ENCODE peak calls at places on chromosomes 2 and 18, in four cellular contexts. Y is neural progenitor cell, U is H9, M is OCI-LY7. Q is an unnamed sample.

GRCh38 chr2:209986405-209986804 is 16.0 kb upstream of the RPE start:
- DNase-seq in Y (no peak), U (no peak), M (no peak), Q (no peak)

GRCh38 chr2:137007905-137008399 is 242.6 kb downstream of the THSD7B start:
- DNase-seq in Y (no peak), U (no peak), M (no peak), Q (no peak)

GRCh38 chr2:174859563-174860169 is 95.4 kb upstream of the CHRNA1 start:
- DNase-seq in Y (no peak), U (no peak), M (no peak), Q (no peak)

GRCh38 chr2:19879115-19879514 is 22.7 kb downstream of the TTC32 start:
- DNase-seq in Y (no peak), U (no peak), M (no peak), Q (no peak)

GRCh38 chr2:8424997-8425900 is 256.6 kb upstream of the ID2 start:
- DNase-seq in Y (no peak), U (no peak), M (no peak), Q (no peak)

GRCh38 chr18:45793295-45793965 is 32.0 kb upstream of the SIGLEC15 start:
- DNase-seq in Y (no peak), U (no peak), M (no peak), Q (no peak)

GRCh38 chr2:62266433-62267038 is 70.6 kb downstream of the B3GNT2 start:
- DNase-seq in Y (peak), U (peak), M (no peak), Q (no peak)

GRCh38 chr2:10935953-10936942 is 24.5 kb downstream of the KCNF1 start:
- DNase-seq in Y (no peak), U (peak), M (no peak), Q (no peak)

GRCh38 chr18:68960355-68960754 is 162.5 kb downstream of the CCDC102B start:
- DNase-seq in Y (no peak), U (no peak), M (no peak), Q (no peak)

DNA sequence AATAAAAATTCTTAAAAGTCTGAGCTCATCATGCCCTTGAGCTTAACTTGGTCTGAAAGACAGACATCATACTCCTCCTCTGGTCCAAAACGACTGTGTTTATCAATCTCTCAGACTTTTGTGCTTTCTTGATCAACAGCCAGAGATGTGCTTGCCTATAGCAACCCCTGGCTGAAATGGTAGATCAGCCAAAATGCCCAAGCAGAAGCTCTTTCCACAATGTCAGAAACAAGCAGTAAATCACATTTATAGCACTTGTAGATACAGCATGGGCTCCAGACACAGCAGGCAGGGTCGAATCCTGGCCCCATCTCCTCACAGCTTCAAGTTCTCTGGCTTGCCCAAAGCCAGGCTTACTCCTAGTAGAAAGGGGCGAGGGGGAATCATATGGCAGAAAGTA is 110.4 kb upstream of the FOSL2 start:
- DNase-seq in Y (no peak), U (no peak), M (no peak), Q (no peak)
- H2AFZ ChIP-seq in Y (no peak), U (no peak), M (no peak), Q (no peak)

GRCh38 chr2:185219981-185220380 is 518.6 kb upstream of the FSIP2 start:
- DNase-seq in Y (no peak), U (no peak), M (no peak), Q (no peak)

DNA sequence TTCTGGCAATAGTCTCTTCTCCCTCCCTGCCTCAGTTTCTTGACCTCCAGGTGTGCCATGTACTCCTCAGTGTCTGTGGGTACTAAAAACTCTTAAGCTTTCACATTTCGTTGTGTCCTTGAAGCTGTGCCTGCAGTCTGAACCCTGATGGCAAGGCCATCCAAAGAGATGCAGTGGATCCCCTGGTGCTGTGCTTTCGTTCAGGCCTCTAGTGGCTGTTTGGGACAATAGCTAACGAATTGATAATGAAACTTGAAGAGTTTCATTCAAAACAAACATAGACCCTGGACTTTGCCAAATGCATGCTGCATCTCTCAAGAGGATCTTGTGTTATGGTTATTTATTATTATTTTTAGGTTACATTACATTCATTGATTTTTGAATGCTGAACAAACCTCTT is 523.1 kb upstream of the FSIP2 start:
- DNase-seq in Y (peak), U (peak), M (peak), Q (no peak)
- TF ChIP-seq CTCF in Y (peak), U (peak), M (peak), Q (no peak)

DNA sequence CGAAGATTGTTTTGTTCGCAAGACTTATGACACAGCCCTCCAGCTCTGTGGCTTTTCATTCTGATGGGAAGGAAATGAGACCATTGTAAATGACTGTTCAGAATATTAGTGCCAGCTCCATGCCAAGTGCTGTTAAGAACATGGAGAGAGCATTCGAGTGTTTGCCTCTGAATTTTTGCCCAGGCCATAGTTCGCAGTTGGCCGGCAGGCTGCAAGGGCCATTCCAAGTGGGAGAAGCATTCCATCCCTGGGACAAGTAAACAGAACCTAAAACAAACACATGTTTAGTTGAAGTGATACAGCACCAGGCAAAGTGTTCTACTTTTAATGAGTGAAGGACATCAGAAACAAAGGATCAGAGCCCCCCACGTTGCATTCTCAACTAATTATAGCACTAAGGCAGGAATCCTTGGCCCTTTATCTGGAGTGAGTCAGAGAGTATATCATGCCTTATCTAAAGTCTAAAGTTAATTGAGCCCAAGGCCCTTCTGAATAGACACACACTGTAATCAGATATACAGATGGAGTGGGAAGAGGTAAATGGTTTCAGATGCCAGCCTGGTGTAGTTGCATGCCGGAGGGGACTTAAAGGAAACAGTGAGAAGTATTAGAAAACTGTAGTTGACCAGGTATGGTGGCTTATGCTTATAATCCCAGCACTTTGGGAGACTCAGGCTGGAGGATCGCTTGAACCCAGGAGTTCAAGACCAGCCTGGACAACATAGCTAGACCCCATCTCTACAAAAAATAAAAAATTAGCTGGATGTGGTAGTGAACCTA is 53.3 kb downstream of the NEDD4L start:
- DNase-seq in Y (no peak), U (no peak), M (no peak), Q (no peak)
- H3K27ac ChIP-seq in Y (no peak), U (no peak), M (no peak), Q (no peak)

DNA sequence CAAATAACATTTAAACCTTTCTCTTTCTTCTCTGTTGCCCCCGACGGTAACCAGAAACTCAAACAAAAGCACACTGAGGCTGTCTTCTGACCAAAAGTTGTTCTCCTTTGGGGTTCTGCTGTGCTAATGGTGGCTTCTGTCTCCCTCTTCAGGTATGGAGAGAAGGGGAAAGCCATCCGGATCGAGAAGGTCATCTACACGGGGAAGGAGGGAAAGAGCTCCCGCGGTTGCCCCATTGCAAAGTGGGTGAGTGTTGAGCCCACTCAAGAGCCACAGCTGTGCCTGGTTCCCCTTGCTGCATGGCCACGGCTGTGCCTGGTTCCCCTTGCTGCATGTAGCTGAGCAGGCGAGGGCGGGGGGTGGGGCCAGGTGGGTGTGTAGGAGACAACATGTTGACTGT is 67.4 kb downstream of the BOLA3 start:
- DNase-seq in Y (no peak), U (no peak), M (peak), Q (no peak)
- H2AFZ ChIP-seq in Y (no peak), U (no peak), M (no peak), Q (no peak)

DNA sequence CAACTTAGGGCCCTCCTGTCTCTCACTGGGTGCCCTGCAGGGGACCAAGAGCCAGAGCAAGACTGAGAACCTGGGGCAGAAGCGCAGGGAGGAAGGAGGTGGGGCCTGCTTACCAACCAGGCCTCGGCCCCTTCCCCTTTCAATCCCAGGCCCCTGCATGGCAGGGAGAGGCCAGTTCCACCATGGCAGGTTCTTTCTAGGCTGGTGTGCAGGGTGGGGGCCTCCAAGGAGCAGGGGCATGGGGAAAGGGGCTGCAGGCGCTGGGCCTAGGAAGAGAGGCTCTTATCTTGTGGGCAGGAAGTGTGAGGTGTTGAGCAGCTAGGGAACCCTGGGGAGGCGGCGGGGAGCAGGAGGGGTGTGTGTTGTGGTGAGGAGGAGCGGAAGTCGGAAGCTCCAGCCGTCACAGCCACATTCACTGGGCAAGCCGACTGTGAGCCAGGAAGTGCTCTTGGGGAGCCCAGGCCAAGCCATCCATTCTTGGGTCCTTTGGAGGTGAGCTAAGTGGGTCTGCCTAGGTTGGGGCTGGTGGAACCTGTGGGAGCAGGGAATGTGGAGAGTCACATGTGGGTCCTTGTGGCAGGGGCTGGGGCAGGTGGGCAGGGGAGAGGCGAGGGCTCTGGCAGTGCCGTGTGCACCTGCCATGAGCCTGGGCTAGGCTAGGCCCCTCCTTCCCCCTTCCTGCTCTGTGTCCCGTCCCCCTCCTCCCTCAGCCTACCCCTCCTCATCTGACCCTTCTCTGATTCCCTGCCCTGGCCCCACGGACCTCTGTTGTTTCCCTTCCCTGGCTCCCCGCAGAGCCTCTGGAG is at the start of gene PSD4:
- DNase-seq in Y (no peak), U (no peak), M (peak), Q (peak)
- TF ChIP-seq CTCF in Y (no peak), U (no peak), M (peak), Q (no peak)